ENCODE peak calls at places on chromosomes 1 and 21, in six cellular contexts. T is A549, D is HepG2, E is GM12878, U is upper lobe of left lung, L is K562. B is an unnamed sample.

GRCh38 chr1:179121159-179121938 is 39.5 kb downstream of the TOR3A start:
- ATAC-seq in T (peak; percentile 75), D (peak; percentile 48), E (peak; percentile 67), U (peak; percentile 45), L (peak; percentile 83), B (no peak)

GRCh38 chr1:43319766-43320165 is 17.9 kb upstream of the MPL start:
- ATAC-seq in T (no peak), D (no peak), E (peak; percentile 44), U (no peak), L (no peak), B (no peak)

GRCh38 chr21:26127918-26128317 is 42.7 kb downstream of the APP start:
- ATAC-seq in T (no peak), D (no peak), E (no peak), U (peak; percentile 45), L (no peak), B (no peak)

GRCh38 chr21:41397416-41397815 is 28.6 kb upstream of the MX1 start:
- ATAC-seq in T (no peak), D (no peak), E (peak; percentile 58), U (peak; percentile 48), L (no peak), B (no peak)

GRCh38 chr1:116951175-116951935 is 41.6 kb downstream of the PTGFRN start:
- ATAC-seq in T (no peak), D (no peak), E (no peak), U (peak; percentile 76), L (no peak), B (peak; percentile 64)

GRCh38 chr1:54277451-54278355 is 77.7 kb downstream of the MRPL37 start:
- ATAC-seq in T (no peak), D (peak; percentile 58), E (peak; percentile 27), U (no peak), L (no peak), B (peak; percentile 23)

GRCh38 chr21:14737922-14738321 is 191.8 kb upstream of the SAMSN1 start:
- ATAC-seq in T (no peak), D (peak; percentile 76), E (peak; percentile 81), U (peak; percentile 71), L (peak; percentile 79), B (no peak)

GRCh38 chr21:35202431-35202830 is 153.3 kb upstream of the RUNX1 start:
- ATAC-seq in T (no peak), D (no peak), E (no peak), U (no peak), L (no peak), B (no peak)

GRCh38 chr1:7470904-7471638 is 300.0 kb upstream of the VAMP3 start:
- ATAC-seq in T (peak; percentile 89), D (no peak), E (peak; percentile 83), U (peak; percentile 82), L (no peak), B (peak; percentile 84)

GRCh38 chr1:111769517-111770146 is 13.9 kb downstream of the DDX20 start:
- ATAC-seq in T (peak; percentile 54), D (no peak), E (peak; percentile 79), U (peak; percentile 80), L (peak; percentile 76), B (no peak)

DNA sequence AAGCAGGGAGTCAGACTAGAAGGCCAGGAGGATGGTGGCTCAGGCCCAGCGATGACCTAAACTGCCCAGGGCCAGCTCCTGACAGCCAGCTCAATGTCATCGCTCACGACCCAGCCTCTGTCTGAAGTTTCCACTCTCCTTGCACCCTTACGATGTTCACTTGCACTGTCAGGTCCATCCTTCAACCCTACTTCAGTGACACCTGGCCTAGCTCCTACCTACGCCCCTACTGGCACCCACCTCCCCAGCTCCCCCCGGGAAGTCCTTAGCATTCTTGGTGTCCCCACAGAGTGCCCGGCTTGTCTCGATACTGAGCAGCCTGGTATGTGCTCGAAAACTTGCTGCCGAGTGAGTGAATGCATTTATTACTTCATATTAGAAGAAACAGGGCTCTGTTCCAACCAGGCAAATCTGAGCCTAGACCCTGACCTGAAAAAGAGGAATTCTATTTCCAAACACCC is 29.7 kb upstream of the LRRC38 start:
- ATAC-seq in T (no peak), D (no peak), E (no peak), U (peak; percentile 18), L (no peak), B (no peak)
- H3K4me1 ChIP-seq in T (no peaks in the 10 kb centered on the region), D (no peaks in the 10 kb centered on the region), E (no peaks in the 10 kb centered on the region), U (peaks cover 9% of the 10 kb centered on the region), L (no peaks in the 10 kb centered on the region), B (peaks cover 19% of the 10 kb centered on the region)

GRCh38 chr1:192489748-192490147 is 85.8 kb upstream of the RGS1 start:
- ATAC-seq in T (peak; percentile 90), D (no peak), E (peak; percentile 92), U (peak; percentile 94), L (no peak), B (peak; percentile 76)
- TF ChIP-seq EP300 in T (no peak), D (no peak), E (no peak), U (no peak), L (no peak), B (no peak)

DNA sequence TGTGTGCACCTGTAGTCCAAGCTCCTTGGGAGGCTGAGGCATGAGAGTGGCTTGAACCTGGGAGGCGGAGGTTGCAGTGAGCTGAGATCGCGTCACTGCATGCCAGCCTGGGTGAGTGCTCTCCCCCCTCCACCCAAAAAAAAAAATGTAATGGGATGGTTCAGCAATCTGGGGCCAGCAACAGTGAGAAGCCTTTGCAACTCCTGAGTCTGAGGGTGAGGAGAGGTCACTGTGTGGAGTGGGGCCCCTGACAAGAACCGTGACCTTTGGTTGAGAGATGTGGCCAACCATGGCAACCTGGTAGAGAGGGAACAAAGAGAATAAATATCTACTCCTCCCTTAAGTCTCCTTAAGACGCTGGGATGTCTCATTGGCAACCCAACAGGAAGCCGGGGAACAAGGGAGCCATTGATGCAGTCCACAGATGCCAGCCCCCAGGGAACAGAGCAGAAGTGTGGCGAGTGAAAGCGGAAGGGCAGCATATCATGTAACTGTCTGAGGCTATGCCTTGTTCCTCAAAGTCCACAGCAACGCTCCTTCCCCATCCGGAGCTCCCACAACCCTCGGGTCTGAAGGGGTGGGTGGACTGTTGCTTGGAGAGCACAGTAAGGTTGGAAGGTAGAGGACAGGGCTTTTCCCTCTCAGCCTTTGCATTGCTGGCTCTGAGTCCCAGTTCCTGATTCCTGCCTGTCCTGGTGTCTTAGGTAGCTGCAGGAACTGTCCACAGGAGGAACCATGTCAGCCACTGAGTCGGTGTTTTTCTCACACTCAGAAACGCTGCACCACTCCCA is 8.3 kb downstream of the TRNP1 start:
- ATAC-seq in T (no peak), D (peak; percentile 3), E (peak; percentile 82), U (peak; percentile 78), L (no peak), B (peak; percentile 2)
- H3K4me1 ChIP-seq in T (peaks cover 74% of the 10 kb centered on the region), D (peaks cover 84% of the 10 kb centered on the region), E (peaks cover 3% of the 10 kb centered on the region), U (peaks cover 79% of the 10 kb centered on the region), L (peaks cover 21% of the 10 kb centered on the region), B (peaks cover 51% of the 10 kb centered on the region)

GRCh38 chr1:228736844-228737415 is 1.7 kb downstream of the RHOU start:
- ATAC-seq in T (no peak), D (no peak), E (no peak), U (no peak), L (no peak), B (no peak)

GRCh38 chr1:228733576-228733975 is 1.7 kb upstream of the RHOU start:
- ATAC-seq in T (no peak), D (no peak), E (no peak), U (no peak), L (no peak), B (no peak)

GRCh38 chr1:228737613-228738012 is 2.3 kb downstream of the RHOU start:
- ATAC-seq in T (no peak), D (peak; percentile 39), E (no peak), U (no peak), L (no peak), B (peak; percentile 31)

GRCh38 chr1:228735871-228736586 is 750 bp downstream of the RHOU start:
- ATAC-seq in T (peak; percentile 59), D (peak; percentile 38), E (no peak), U (peak; percentile 46), L (no peak), B (peak; percentile 17)

GRCh38 chr1:228734881-228735801 is at the start of gene RHOU:
- ATAC-seq in T (peak; percentile 95), D (peak; percentile 90), E (no peak), U (peak; percentile 95), L (no peak), B (peak; percentile 89)
- TF ChIP-seq EP300 in T (no peak), D (no peak), E (no peak), U (no peak), L (no peak), B (no peak)

GRCh38 chr21:45979141-45979631 is 2.4 kb upstream of the COL6A1 start:
- ATAC-seq in T (no peak), D (no peak), E (no peak), U (no peak), L (no peak), B (no peak)

GRCh38 chr21:45980697-45981096 is 873 bp upstream of the COL6A1 start:
- ATAC-seq in T (no peak), D (no peak), E (no peak), U (no peak), L (no peak), B (no peak)

GRCh38 chr21:45981154-45981606 is 390 bp upstream of the COL6A1 start:
- ATAC-seq in T (peak; percentile 65), D (peak; percentile 50), E (peak; percentile 55), U (peak; percentile 80), L (peak; percentile 70), B (peak; percentile 72)

GRCh38 chr21:45979651-45980050 is 1.9 kb upstream of the COL6A1 start:
- ATAC-seq in T (no peak), D (no peak), E (no peak), U (no peak), L (no peak), B (no peak)

GRCh38 chr21:45980271-45980670 is 1.3 kb upstream of the COL6A1 start:
- ATAC-seq in T (no peak), D (no peak), E (no peak), U (no peak), L (no peak), B (no peak)
- H3K4me1 ChIP-seq in T (no peaks in the 10 kb centered on the region), D (peaks cover 17% of the 10 kb centered on the region), E (no peaks in the 10 kb centered on the region), U (peaks cover 18% of the 10 kb centered on the region), L (peaks cover 6% of the 10 kb centered on the region), B (peaks cover 35% of the 10 kb centered on the region)

B was measured in gastroesophageal sphincter.